ENCODE peak calls at places on chromosomes 5 and 9, in seven cellular contexts. Z is A549, G is DND-41, J is heart right ventricle, K is SK-N-SH, Q is SJSA1, M is heart left ventricle. S is an unnamed sample.
A peak's percentile ranks its signal among the peaks of the same experiment; 100 is the strongest.

GRCh38 chr9:113593682-113594281 is 130.3 kb downstream of the RGS3 start:
- DNase-seq in Z (peak; percentile 93), G (no peak), J (peak; percentile 94), K (peak; percentile 94), Q (peak; percentile 98), M (peak; percentile 96), S (no peak)

GRCh38 chr9:17906841-17907779 is 328.2 kb downstream of the SH3GL2 start:
- DNase-seq in Z (no peak), G (no peak), J (peak; percentile 8), K (peak; percentile 10), Q (no peak), M (no peak), S (no peak)

GRCh38 chr9:97710356-97711222 is 13.4 kb upstream of the XPA start:
- DNase-seq in Z (peak; percentile 86), G (peak; percentile 40), J (no peak), K (peak; percentile 79), Q (peak; percentile 66), M (peak; percentile 35), S (peak; percentile 73)

GRCh38 chr9:76717611-76718010 is 46.6 kb upstream of the PCA3 start:
- DNase-seq in Z (no peak), G (no peak), J (no peak), K (no peak), Q (no peak), M (no peak), S (no peak)

GRCh38 chr5:26833596-26833995 is 204.8 kb downstream of the CDH9 start:
- DNase-seq in Z (no peak), G (no peak), J (no peak), K (no peak), Q (no peak), M (no peak), S (no peak)

GRCh38 chr5:43190755-43191603 is 1.0 kb upstream of the NIM1K start:
- DNase-seq in Z (no peak), G (no peak), J (no peak), K (no peak), Q (no peak), M (no peak), S (no peak)

GRCh38 chr9:26112724-26113123 is 434.5 kb upstream of the TUSC1 start:
- DNase-seq in Z (no peak), G (no peak), J (no peak), K (no peak), Q (no peak), M (no peak), S (no peak)

GRCh38 chr9:8718121-8718725 is 918.6 kb upstream of the DMAC1 start:
- DNase-seq in Z (no peak), G (no peak), J (no peak), K (no peak), Q (no peak), M (no peak), S (no peak)

GRCh38 chr5:112420111-112420864 is 1.2 kb upstream of the EPB41L4A start:
- DNase-seq in Z (peak; percentile 86), G (no peak), J (peak; percentile 87), K (peak; percentile 88), Q (peak; percentile 71), M (peak; percentile 87), S (peak; percentile 30)

GRCh38 chr5:57338068-57338848 is 144.4 kb downstream of the ACTBL2 start:
- DNase-seq in Z (peak; percentile 25), G (peak; percentile 18), J (no peak), K (peak; percentile 33), Q (no peak), M (no peak), S (no peak)

GRCh38 chr9:129863059-129863690 is 27.9 kb downstream of the USP20 start:
- DNase-seq in Z (no peak), G (peak; percentile 94), J (no peak), K (peak; percentile 85), Q (no peak), M (no peak), S (peak; percentile 56)

GRCh38 chr9:86546712-86547111 is 192.5 kb upstream of the TUT7 start:
- DNase-seq in Z (no peak), G (no peak), J (peak; percentile 13), K (no peak), Q (no peak), M (no peak), S (no peak)

GRCh38 chr5:55096860-55097259 is 5.6 kb upstream of the GZMA start:
- DNase-seq in Z (no peak), G (peak; percentile 22), J (no peak), K (no peak), Q (no peak), M (no peak), S (peak; percentile 63)

GRCh38 chr5:123371575-123372179 is 51.5 kb downstream of the CEP120 start:
- DNase-seq in Z (peak; percentile 7), G (peak; percentile 15), J (peak; percentile 48), K (peak; percentile 11), Q (peak; percentile 79), M (no peak), S (no peak)

GRCh38 chr5:134226441-134227192 is 744 bp upstream of the PPP2CA start:
- DNase-seq in Z (no peak), G (no peak), J (no peak), K (no peak), Q (no peak), M (no peak), S (peak; percentile 84)

GRCh38 chr5:132459983-132460834 is 30.4 kb downstream of the IRF1 start:
- DNase-seq in Z (no peak), G (peak; percentile 30), J (no peak), K (no peak), Q (no peak), M (peak; percentile 45), S (no peak)

GRCh38 chr5:94776167-94776566 is 157.7 kb downstream of the SLF1 start:
- DNase-seq in Z (no peak), G (no peak), J (no peak), K (peak; percentile 49), Q (no peak), M (no peak), S (no peak)

GRCh38 chr5:174306345-174307030 is 261.0 kb downstream of the NSG2 start:
- DNase-seq in Z (no peak), G (no peak), J (no peak), K (no peak), Q (no peak), M (no peak), S (no peak)

GRCh38 chr5:137760294-137761019 is 6.3 kb upstream of the HNRNPA0 start:
- DNase-seq in Z (no peak), G (no peak), J (no peak), K (no peak), Q (peak; percentile 55), M (no peak), S (no peak)

GRCh38 chr9:16001856-16002255 is 449.0 kb downstream of the CCDC171 start:
- DNase-seq in Z (no peak), G (no peak), J (no peak), K (no peak), Q (peak; percentile 56), M (no peak), S (no peak)

GRCh38 chr5:5304361-5305035 is 118.0 kb upstream of the ICE1 start:
- DNase-seq in Z (no peak), G (no peak), J (no peak), K (no peak), Q (no peak), M (no peak), S (no peak)

DNA sequence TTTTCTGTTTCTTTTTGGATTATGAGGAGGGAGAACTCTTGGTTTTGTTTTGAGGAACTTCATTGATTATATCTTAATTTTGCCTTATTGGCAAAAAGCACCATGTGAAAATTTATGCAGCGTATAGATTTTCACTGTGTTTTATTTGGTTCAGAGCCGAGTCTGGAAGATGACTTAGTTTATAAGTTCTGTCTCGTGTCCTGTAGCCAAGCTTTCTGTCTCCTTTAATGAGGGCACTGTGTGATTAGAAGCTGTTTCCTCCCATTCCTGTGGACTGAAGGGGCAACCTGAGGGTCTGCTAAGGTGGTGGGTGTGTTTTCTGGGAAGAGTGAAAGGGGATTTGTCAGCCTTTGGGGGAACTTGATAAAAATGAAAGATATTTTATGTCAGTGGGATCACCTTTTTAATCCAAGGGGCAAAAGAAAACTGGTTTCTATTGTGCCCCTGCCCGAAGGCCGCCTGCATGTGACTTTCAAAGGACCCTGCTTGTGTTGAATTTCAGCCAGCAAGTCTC is 262.1 kb downstream of the FANCC start:
- DNase-seq in Z (no peak), G (no peak), J (no peak), K (no peak), Q (no peak), M (no peak), S (no peak)
- H3K9me3 ChIP-seq in Z (no peaks in the 10 kb centered on the region), G (no peaks in the 10 kb centered on the region), J (no peaks in the 10 kb centered on the region), K (no peaks in the 10 kb centered on the region), Q (no peaks in the 10 kb centered on the region), M (no peaks in the 10 kb centered on the region), S (no peaks in the 10 kb centered on the region)

DNA sequence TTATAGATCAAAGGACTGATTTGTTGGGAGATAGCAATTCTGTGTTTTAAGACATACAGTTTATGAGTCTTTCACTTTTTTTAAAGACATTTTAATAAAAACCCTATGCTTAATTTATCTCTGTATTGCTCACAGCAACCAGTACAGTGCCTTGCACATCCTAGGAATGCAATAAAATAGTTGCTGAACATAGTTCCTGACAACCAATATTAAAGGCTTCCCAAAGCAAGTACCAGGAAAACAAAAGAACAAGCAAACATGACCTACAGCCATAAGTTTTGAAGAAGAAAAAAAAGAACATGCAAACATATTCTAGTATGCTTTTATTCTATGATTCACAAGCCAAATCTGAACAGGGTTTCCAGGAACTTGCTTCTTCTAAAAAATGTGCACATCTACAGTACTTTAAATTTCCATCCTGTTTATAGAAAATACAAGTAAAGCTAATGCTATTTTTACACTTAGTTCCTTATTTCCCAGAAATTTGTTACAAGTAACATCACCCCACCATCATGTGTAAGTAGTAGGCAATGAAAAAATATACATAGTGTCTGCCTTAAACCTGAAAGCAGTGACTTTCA is 4.5 kb downstream of the CEMIP2 start:
- DNase-seq in Z (no peak), G (no peak), J (no peak), K (no peak), Q (no peak), M (no peak), S (no peak)
- H3K27ac ChIP-seq in Z (peak overlapping the region; percentile 97), G (no peak overlapping the region), J (no peak overlapping the region), K (peak overlapping the region; percentile 73), Q (peak overlapping the region; percentile 38), M (no peak overlapping the region), S (peak overlapping the region; percentile 96)

GRCh38 chr9:137461663-137462395 is 2.7 kb upstream of the NSMF start:
- DNase-seq in Z (peak; percentile 59), G (peak; percentile 86), J (peak; percentile 70), K (no peak), Q (no peak), M (peak; percentile 52), S (peak; percentile 94)
- H3K4me3 ChIP-seq in Z (no peak overlapping the region), G (peak overlapping the region; percentile 18), J (no peak overlapping the region), K (no peak overlapping the region), Q (no peak overlapping the region), M (no peak overlapping the region), S (no peak overlapping the region)

GRCh38 chr9:122661416-122661815 is at the start of gene OR1L1:
- DNase-seq in Z (no peak), G (no peak), J (no peak), K (no peak), Q (no peak), M (no peak), S (no peak)

GRCh38 chr9:122656378-122656777 is 1.0 kb downstream of the OR1B1 start:
- DNase-seq in Z (no peak), G (no peak), J (no peak), K (no peak), Q (no peak), M (no peak), S (no peak)

DNA sequence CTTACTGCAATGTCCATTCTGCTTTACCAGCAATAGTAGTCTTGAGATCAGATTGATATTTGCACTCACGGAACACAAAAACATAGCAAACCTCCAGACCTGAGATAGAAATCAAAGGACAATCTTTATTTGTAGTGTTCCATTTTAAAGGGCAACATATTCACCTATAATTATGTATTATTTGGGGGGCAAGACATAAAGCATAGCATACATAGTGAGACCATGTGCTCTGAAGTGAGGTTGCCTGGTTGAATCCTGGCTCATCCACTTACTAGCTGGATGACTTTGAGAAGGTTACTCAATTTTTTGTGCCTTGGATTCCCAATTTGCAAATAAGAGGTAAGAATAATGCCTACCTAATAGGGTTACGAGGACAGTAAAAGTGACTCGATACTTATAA is at the start of gene OR1B1:
- DNase-seq in Z (no peak), G (no peak), J (no peak), K (no peak), Q (no peak), M (no peak), S (no peak)
- H3K9me3 ChIP-seq in Z (no peaks in the 10 kb centered on the region), G (no peaks in the 10 kb centered on the region), J (no peaks in the 10 kb centered on the region), K (no peaks in the 10 kb centered on the region), Q (no peaks in the 10 kb centered on the region), M (peaks cover 5% of the 10 kb centered on the region), S (no peaks in the 10 kb centered on the region)

S was measured in CD4-positive, CD25-positive, alpha-beta regulatory T cell.